ENCODE peak calls at places on chromosomes 4 and X, in five cellular contexts. L is IMR-90, J is neural crest cell, B is HCT116, M is GM23338. X is an unnamed sample.

GRCh38 chrX:21266949-21267348 is 107.3 kb upstream of the CNKSR2 start:
- DNase-seq in L (no peak), J (no peak), B (no peak), M (no peak), X (no peak)

GRCh38 chr4:165052627-165053026 is 1.0 kb upstream of the TRIM75 start:
- DNase-seq in L (no peak), J (no peak), B (no peak), M (no peak), X (no peak)

GRCh38 chr4:141350122-141350904 is 129.6 kb downstream of the ZNF330 start:
- DNase-seq in L (peak; percentile 88), J (no peak), B (no peak), M (no peak), X (no peak)

GRCh38 chrX:13226214-13226613 is 93.6 kb downstream of the ATXN3L start:
- DNase-seq in L (no peak), J (no peak), B (no peak), M (no peak), X (no peak)

GRCh38 chrX:154490021-154490413 is 412 bp downstream of the SLC10A3 start:
- DNase-seq in L (peak; percentile 45), J (no peak), B (no peak), M (peak; percentile 25), X (peak; percentile 29)

GRCh38 chr4:140109626-140110213 is 44.3 kb downstream of the MAML3 start:
- DNase-seq in L (no peak), J (no peak), B (no peak), M (no peak), X (no peak)

GRCh38 chrX:152989292-152989658 is 4.6 kb downstream of the PNMA5 start:
- DNase-seq in L (peak; percentile 1), J (no peak), B (no peak), M (no peak), X (peak; percentile 25)

GRCh38 chr4:113979157-113979972 is at the start of gene ARSJ:
- DNase-seq in L (peak; percentile 88), J (peak; percentile 55), B (peak; percentile 32), M (peak; percentile 80), X (no peak)

GRCh38 chr4:39820186-39820585 is 122.2 kb downstream of the UBE2K start:
- DNase-seq in L (no peak), J (no peak), B (no peak), M (peak; percentile 66), X (no peak)

GRCh38 chr4:153241970-153242847 is 38.0 kb downstream of the TRIM2 start:
- DNase-seq in L (peak; percentile 73), J (no peak), B (no peak), M (peak; percentile 42), X (no peak)

GRCh38 chr4:57270350-57270749 is 160.2 kb upstream of the IGFBP7 start:
- DNase-seq in L (no peak), J (no peak), B (no peak), M (no peak), X (no peak)

GRCh38 chr4:20192754-20193521 is 58.8 kb upstream of the SLIT2 start:
- DNase-seq in L (peak; percentile 59), J (no peak), B (no peak), M (no peak), X (no peak)

GRCh38 chrX:79325263-79325958 is 41.7 kb downstream of the ITM2A start:
- DNase-seq in L (no peak), J (no peak), B (no peak), M (peak; percentile 17), X (no peak)

GRCh38 chrX:154486396-154487207 is at the start of gene UBL4A:
- DNase-seq in L (peak; percentile 11), J (peak; percentile 31), B (peak; percentile 12), M (peak; percentile 50), X (peak; percentile 85)

GRCh38 chr4:84504821-84505220 is 5.7 kb upstream of the NKX6-1 start:
- DNase-seq in L (no peak), J (no peak), B (no peak), M (no peak), X (no peak)

GRCh38 chrX:153588021-153588781 is 10.7 kb downstream of the CCNQ start:
- DNase-seq in L (no peak), J (no peak), B (no peak), M (no peak), X (no peak)

GRCh38 chr4:87097075-87097474 is 123.3 kb downstream of the KLHL8 start:
- DNase-seq in L (no peak), J (no peak), B (no peak), M (peak; percentile 74), X (no peak)

GRCh38 chr4:74098628-74098995 is 383 bp downstream of the CXCL2 start:
- DNase-seq in L (no peak), J (peak; percentile 9), B (no peak), M (peak; percentile 28), X (no peak)

GRCh38 chrX:24221872-24222271 is 72.3 kb downstream of the ZFX start:
- DNase-seq in L (no peak), J (no peak), B (no peak), M (no peak), X (no peak)

GRCh38 chrX:130676861-130677260 is 226.1 kb downstream of the ENOX2 start:
- DNase-seq in L (no peak), J (no peak), B (no peak), M (no peak), X (no peak)

GRCh38 chr4:22959483-22959882 is 266.7 kb downstream of the GBA3 start:
- DNase-seq in L (no peak), J (no peak), B (no peak), M (no peak), X (no peak)

GRCh38 chr4:57491388-57491787 is 381.2 kb upstream of the IGFBP7 start:
- DNase-seq in L (no peak), J (no peak), B (no peak), M (no peak), X (no peak)

GRCh38 chr4:147491076-147491475 is 10.2 kb downstream of the EDNRA start:
- DNase-seq in L (no peak), J (no peak), B (no peak), M (no peak), X (no peak)

GRCh38 chr4:152937535-152938236 is 1.6 kb downstream of the FHDC1 start:
- DNase-seq in L (peak; percentile 21), J (peak; percentile 25), B (no peak), M (peak; percentile 43), X (peak; percentile 68)

GRCh38 chr4:145289403-145290076 is 109.2 kb upstream of the OTUD4 start:
- DNase-seq in L (peak; percentile 72), J (no peak), B (no peak), M (no peak), X (no peak)

GRCh38 chrX:53294024-53294648 is 12.8 kb upstream of the IQSEC2 start:
- DNase-seq in L (peak; percentile 26), J (no peak), B (no peak), M (no peak), X (no peak)

GRCh38 chr4:56506110-56506705 is 617 bp downstream of the ARL9 start:
- DNase-seq in L (no peak), J (no peak), B (no peak), M (peak; percentile 53), X (no peak)

GRCh38 chrX:102835504-102836146 is 101.4 kb upstream of the RAB40AL start:
- DNase-seq in L (peak; percentile 33), J (no peak), B (no peak), M (peak; percentile 48), X (peak; percentile 2)

GRCh38 chrX:103918050-103918449 is 44.4 kb upstream of the TMSB15B start:
- DNase-seq in L (peak; percentile 68), J (peak; percentile 53), B (peak; percentile 50), M (peak; percentile 85), X (peak; percentile 56)

GRCh38 chr4:150960079-150960478 is 55.0 kb downstream of the LRBA start:
- DNase-seq in L (peak; percentile 37), J (no peak), B (no peak), M (peak; percentile 76), X (no peak)

GRCh38 chr4:156803056-156803455 is 168.5 kb downstream of the PDGFC start:
- DNase-seq in L (peak; percentile 66), J (no peak), B (no peak), M (no peak), X (no peak)

GRCh38 chr4:143046454-143046853 is 138.3 kb upstream of the USP38 start:
- DNase-seq in L (no peak), J (no peak), B (no peak), M (no peak), X (no peak)

DNA sequence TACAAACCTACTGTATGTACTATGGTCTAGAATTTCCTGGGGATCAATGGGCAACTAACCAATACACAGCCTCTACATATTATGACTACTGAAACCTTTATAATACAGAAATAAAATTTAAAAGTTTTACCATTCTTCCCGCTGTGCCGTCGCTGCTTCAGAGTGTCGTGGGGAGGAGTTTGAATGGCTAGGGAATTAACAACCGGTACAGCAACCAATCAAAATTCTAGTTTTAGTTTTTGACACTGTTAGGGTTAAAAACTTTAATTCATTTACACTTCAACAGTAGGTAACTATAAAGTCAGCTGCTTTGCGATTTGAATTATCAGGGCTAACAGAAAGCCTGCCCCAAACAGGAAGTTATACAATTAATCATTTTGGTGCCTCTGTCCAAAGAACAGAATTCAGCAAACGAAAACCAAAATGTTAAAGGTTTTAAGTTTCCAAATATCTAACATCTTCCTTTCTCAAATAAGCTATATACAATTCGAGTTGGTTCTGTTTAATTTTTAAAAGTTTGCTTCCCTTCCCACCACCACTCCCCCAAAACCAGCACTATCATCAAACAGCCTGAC is 2.3 kb downstream of the HNRNPD start:
- DNase-seq in L (peak; percentile 18), J (no peak), B (no peak), M (peak; percentile 38), X (peak; percentile 8)
- TF ChIP-seq CTCF in L (no peak), J (no peak), B (no peak), M (no peak), X (no peak)

GRCh38 chr4:76504613-76505465 is 69.8 kb downstream of the SHROOM3 start:
- DNase-seq in L (peak; percentile 63), J (no peak), B (peak; percentile 57), M (peak; percentile 79), X (peak; percentile 47)
- TF ChIP-seq CTCF in L (peak; percentile 69), J (peak; percentile 88), B (peak; percentile 79), M (peak; percentile 70), X (peak; percentile 21)

GRCh38 chr4:3510481-3510880 is 21.7 kb downstream of the LRPAP1 start:
- DNase-seq in L (no peak), J (no peak), B (no peak), M (no peak), X (no peak)

GRCh38 chr4:3513807-3514206 is 18.4 kb downstream of the LRPAP1 start:
- DNase-seq in L (no peak), J (no peak), B (no peak), M (no peak), X (no peak)

GRCh38 chr4:3511187-3511586 is 21.0 kb downstream of the LRPAP1 start:
- DNase-seq in L (no peak), J (no peak), B (no peak), M (no peak), X (no peak)

GRCh38 chr4:3512719-3513118 is 19.5 kb downstream of the LRPAP1 start:
- DNase-seq in L (no peak), J (no peak), B (no peak), M (no peak), X (no peak)

DNA sequence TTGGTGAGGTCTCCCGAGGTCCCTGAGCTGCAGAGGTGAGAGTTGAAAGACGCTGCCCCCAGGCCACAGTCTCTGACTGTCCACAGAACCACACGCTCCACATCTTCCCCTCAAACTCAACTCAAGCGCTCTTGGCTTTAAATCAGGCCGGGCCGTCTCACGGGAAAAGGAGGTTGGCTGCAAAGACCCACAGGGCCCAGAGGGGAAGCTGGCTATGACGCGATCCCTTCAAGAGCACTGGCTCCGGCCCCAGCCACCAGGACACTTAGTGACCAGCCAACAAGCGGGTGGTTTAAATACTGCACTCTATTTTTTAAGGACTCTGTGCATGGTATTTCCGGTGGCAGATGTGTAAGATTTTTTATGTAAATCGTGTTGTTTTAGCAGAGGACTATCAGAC is 19.9 kb downstream of the LRPAP1 start:
- DNase-seq in L (no peak), J (no peak), B (no peak), M (no peak), X (no peak)
- TF ChIP-seq CTCF in L (no peak), J (no peak), B (no peak), M (no peak), X (no peak)

GRCh38 chr4:82611982-82612381 is 50.2 kb upstream of the TMEM150C start:
- DNase-seq in L (no peak), J (no peak), B (no peak), M (no peak), X (no peak)
- TF ChIP-seq CTCF in L (no peak), J (no peak), B (no peak), M (no peak), X (no peak)